ENCODE peak calls at places on chromosome 19, in four cellular contexts. One of them, this sample, is unnamed.

GRCh38 chr19:2230807-2231533 is 5.2 kb downstream of the PLEKHJ1 start:
- DNase-seq in activated CD4-positive, alpha-beta T cell treated with anti-CD3 and anti-CD28 coated beads, Interleukin-2, amount 50 U/mL, for 24 hours: no peak
- DNase-seq in Caki2: no peak
- DNase-seq in fibroblast of gingiva: no peak
- DNase-seq in this sample: no peak

GRCh38 chr19:7831452-7831851 is 1.4 kb downstream of the EVI5L start:
- DNase-seq in activated CD4-positive, alpha-beta T cell treated with anti-CD3 and anti-CD28 coated beads, Interleukin-2, amount 50 U/mL, for 24 hours: no peak
- DNase-seq in Caki2: no peak
- DNase-seq in fibroblast of gingiva: peak
- DNase-seq in this sample: no peak

GRCh38 chr19:47094557-47095517 is 18.7 kb downstream of the ZC3H4 start:
- DNase-seq in activated CD4-positive, alpha-beta T cell treated with anti-CD3 and anti-CD28 coated beads, Interleukin-2, amount 50 U/mL, for 24 hours: peak
- DNase-seq in Caki2: no peak
- DNase-seq in fibroblast of gingiva: no peak
- DNase-seq in this sample: no peak

GRCh38 chr19:50926144-50926543 is 14.9 kb upstream of the KLK4 start:
- DNase-seq in activated CD4-positive, alpha-beta T cell treated with anti-CD3 and anti-CD28 coated beads, Interleukin-2, amount 50 U/mL, for 24 hours: no peak
- DNase-seq in Caki2: no peak
- DNase-seq in fibroblast of gingiva: no peak
- DNase-seq in this sample: no peak

GRCh38 chr19:3968556-3969434 is 2.1 kb downstream of the DAPK3 start:
- DNase-seq in activated CD4-positive, alpha-beta T cell treated with anti-CD3 and anti-CD28 coated beads, Interleukin-2, amount 50 U/mL, for 24 hours: no peak
- DNase-seq in Caki2: peak
- DNase-seq in fibroblast of gingiva: peak
- DNase-seq in this sample: peak

GRCh38 chr19:15453091-15453498 is 3.3 kb upstream of the WIZ start:
- DNase-seq in activated CD4-positive, alpha-beta T cell treated with anti-CD3 and anti-CD28 coated beads, Interleukin-2, amount 50 U/mL, for 24 hours: no peak
- DNase-seq in Caki2: no peak
- DNase-seq in fibroblast of gingiva: no peak
- DNase-seq in this sample: no peak

GRCh38 chr19:17025361-17025760 is 1.2 kb downstream of the CPAMD8 start:
- DNase-seq in activated CD4-positive, alpha-beta T cell treated with anti-CD3 and anti-CD28 coated beads, Interleukin-2, amount 50 U/mL, for 24 hours: no peak
- DNase-seq in Caki2: no peak
- DNase-seq in fibroblast of gingiva: no peak
- DNase-seq in this sample: no peak

GRCh38 chr19:8550070-8550469 is 27.2 kb downstream of the MYO1F start:
- DNase-seq in activated CD4-positive, alpha-beta T cell treated with anti-CD3 and anti-CD28 coated beads, Interleukin-2, amount 50 U/mL, for 24 hours: no peak
- DNase-seq in Caki2: no peak
- DNase-seq in fibroblast of gingiva: no peak
- DNase-seq in this sample: no peak

GRCh38 chr19:48681127-48681470 is 8.3 kb upstream of the NTN5 start:
- DNase-seq in activated CD4-positive, alpha-beta T cell treated with anti-CD3 and anti-CD28 coated beads, Interleukin-2, amount 50 U/mL, for 24 hours: no peak
- DNase-seq in Caki2: peak
- DNase-seq in fibroblast of gingiva: no peak
- DNase-seq in this sample: peak

GRCh38 chr19:7428651-7429113 is 60.2 kb downstream of the PEX11G start:
- DNase-seq in activated CD4-positive, alpha-beta T cell treated with anti-CD3 and anti-CD28 coated beads, Interleukin-2, amount 50 U/mL, for 24 hours: no peak
- DNase-seq in Caki2: no peak
- DNase-seq in fibroblast of gingiva: no peak
- DNase-seq in this sample: no peak

GRCh38 chr19:9969688-9969975 is 33.3 kb upstream of the OLFM2 start:
- DNase-seq in activated CD4-positive, alpha-beta T cell treated with anti-CD3 and anti-CD28 coated beads, Interleukin-2, amount 50 U/mL, for 24 hours: no peak
- DNase-seq in Caki2: no peak
- DNase-seq in fibroblast of gingiva: no peak
- DNase-seq in this sample: no peak

GRCh38 chr19:19259741-19260140 is 13.4 kb downstream of the TM6SF2 start:
- DNase-seq in activated CD4-positive, alpha-beta T cell treated with anti-CD3 and anti-CD28 coated beads, Interleukin-2, amount 50 U/mL, for 24 hours: no peak
- DNase-seq in Caki2: peak
- DNase-seq in fibroblast of gingiva: no peak
- DNase-seq in this sample: no peak

GRCh38 chr19:21839966-21840365 is 4.0 kb upstream of the ZNF43 start:
- DNase-seq in activated CD4-positive, alpha-beta T cell treated with anti-CD3 and anti-CD28 coated beads, Interleukin-2, amount 50 U/mL, for 24 hours: no peak
- DNase-seq in Caki2: no peak
- DNase-seq in fibroblast of gingiva: no peak
- DNase-seq in this sample: no peak

GRCh38 chr19:16575282-16575681 is 3.1 kb upstream of the SLC35E1 start:
- DNase-seq in activated CD4-positive, alpha-beta T cell treated with anti-CD3 and anti-CD28 coated beads, Interleukin-2, amount 50 U/mL, for 24 hours: no peak
- DNase-seq in Caki2: no peak
- DNase-seq in fibroblast of gingiva: no peak
- DNase-seq in this sample: no peak

GRCh38 chr19:49084206-49085019 is 838 bp upstream of the SNRNP70 start:
- DNase-seq in activated CD4-positive, alpha-beta T cell treated with anti-CD3 and anti-CD28 coated beads, Interleukin-2, amount 50 U/mL, for 24 hours: no peak
- DNase-seq in Caki2: no peak
- DNase-seq in fibroblast of gingiva: no peak
- DNase-seq in this sample: no peak

GRCh38 chr19:49106648-49107135 is 7.5 kb upstream of the LIN7B start:
- DNase-seq in activated CD4-positive, alpha-beta T cell treated with anti-CD3 and anti-CD28 coated beads, Interleukin-2, amount 50 U/mL, for 24 hours: peak
- DNase-seq in Caki2: peak
- DNase-seq in fibroblast of gingiva: peak
- DNase-seq in this sample: peak

GRCh38 chr19:14943601-14944000 is 2.3 kb downstream of the OR7C2 start:
- DNase-seq in activated CD4-positive, alpha-beta T cell treated with anti-CD3 and anti-CD28 coated beads, Interleukin-2, amount 50 U/mL, for 24 hours: no peak
- DNase-seq in Caki2: no peak
- DNase-seq in fibroblast of gingiva: no peak
- DNase-seq in this sample: no peak

GRCh38 chr19:911197-912033 is 1.6 kb downstream of the R3HDM4 start:
- DNase-seq in activated CD4-positive, alpha-beta T cell treated with anti-CD3 and anti-CD28 coated beads, Interleukin-2, amount 50 U/mL, for 24 hours: no peak
- DNase-seq in Caki2: no peak
- DNase-seq in fibroblast of gingiva: no peak
- DNase-seq in this sample: no peak

GRCh38 chr19:48963371-48964204 is 1.5 kb upstream of the FTL start:
- DNase-seq in activated CD4-positive, alpha-beta T cell treated with anti-CD3 and anti-CD28 coated beads, Interleukin-2, amount 50 U/mL, for 24 hours: peak
- DNase-seq in Caki2: peak
- DNase-seq in fibroblast of gingiva: peak
- DNase-seq in this sample: peak

GRCh38 chr19:15367439-15367838 is 12.1 kb downstream of the AKAP8 start:
- DNase-seq in activated CD4-positive, alpha-beta T cell treated with anti-CD3 and anti-CD28 coated beads, Interleukin-2, amount 50 U/mL, for 24 hours: no peak
- DNase-seq in Caki2: peak
- DNase-seq in fibroblast of gingiva: no peak
- DNase-seq in this sample: no peak

GRCh38 chr19:50516859-50517703 is 3.4 kb upstream of the ASPDH start:
- DNase-seq in activated CD4-positive, alpha-beta T cell treated with anti-CD3 and anti-CD28 coated beads, Interleukin-2, amount 50 U/mL, for 24 hours: no peak
- DNase-seq in Caki2: no peak
- DNase-seq in fibroblast of gingiva: no peak
- DNase-seq in this sample: no peak

GRCh38 chr19:38183227-38183914 is 40.7 kb downstream of the DPF1 start:
- DNase-seq in activated CD4-positive, alpha-beta T cell treated with anti-CD3 and anti-CD28 coated beads, Interleukin-2, amount 50 U/mL, for 24 hours: no peak
- DNase-seq in Caki2: no peak
- DNase-seq in fibroblast of gingiva: no peak
- DNase-seq in this sample: no peak

GRCh38 chr19:1166872-1167573 is 7.0 kb downstream of the SBNO2 start:
- DNase-seq in activated CD4-positive, alpha-beta T cell treated with anti-CD3 and anti-CD28 coated beads, Interleukin-2, amount 50 U/mL, for 24 hours: no peak
- DNase-seq in Caki2: no peak
- DNase-seq in fibroblast of gingiva: no peak
- DNase-seq in this sample: no peak

GRCh38 chr19:33903489-33903850 is 106.8 kb downstream of the KCTD15 start:
- DNase-seq in activated CD4-positive, alpha-beta T cell treated with anti-CD3 and anti-CD28 coated beads, Interleukin-2, amount 50 U/mL, for 24 hours: no peak
- DNase-seq in Caki2: no peak
- DNase-seq in fibroblast of gingiva: no peak
- DNase-seq in this sample: no peak

GRCh38 chr19:2912306-2912705 is 11.6 kb downstream of the ZNF57 start:
- DNase-seq in activated CD4-positive, alpha-beta T cell treated with anti-CD3 and anti-CD28 coated beads, Interleukin-2, amount 50 U/mL, for 24 hours: peak
- DNase-seq in Caki2: no peak
- DNase-seq in fibroblast of gingiva: no peak
- DNase-seq in this sample: no peak

GRCh38 chr19:7868671-7869452 is 5.3 kb downstream of the PRR36 start:
- DNase-seq in activated CD4-positive, alpha-beta T cell treated with anti-CD3 and anti-CD28 coated beads, Interleukin-2, amount 50 U/mL, for 24 hours: peak
- DNase-seq in Caki2: peak
- DNase-seq in fibroblast of gingiva: peak
- DNase-seq in this sample: peak

GRCh38 chr19:6412111-6412999 is 12.3 kb downstream of the KHSRP start:
- DNase-seq in activated CD4-positive, alpha-beta T cell treated with anti-CD3 and anti-CD28 coated beads, Interleukin-2, amount 50 U/mL, for 24 hours: peak
- DNase-seq in Caki2: no peak
- DNase-seq in fibroblast of gingiva: no peak
- DNase-seq in this sample: peak

GRCh38 chr19:5925830-5926459 is 11.9 kb downstream of the CAPS start:
- DNase-seq in activated CD4-positive, alpha-beta T cell treated with anti-CD3 and anti-CD28 coated beads, Interleukin-2, amount 50 U/mL, for 24 hours: no peak
- DNase-seq in Caki2: no peak
- DNase-seq in fibroblast of gingiva: no peak
- DNase-seq in this sample: no peak

GRCh38 chr19:54325631-54326030 is 12.7 kb upstream of the LILRA5 start:
- DNase-seq in activated CD4-positive, alpha-beta T cell treated with anti-CD3 and anti-CD28 coated beads, Interleukin-2, amount 50 U/mL, for 24 hours: no peak
- DNase-seq in Caki2: no peak
- DNase-seq in fibroblast of gingiva: no peak
- DNase-seq in this sample: no peak

GRCh38 chr19:30711296-30711695 is 339.1 kb downstream of the ZNF536 start:
- DNase-seq in activated CD4-positive, alpha-beta T cell treated with anti-CD3 and anti-CD28 coated beads, Interleukin-2, amount 50 U/mL, for 24 hours: no peak
- DNase-seq in Caki2: no peak
- DNase-seq in fibroblast of gingiva: no peak
- DNase-seq in this sample: no peak